ENCODE peak calls at places on chromosomes 12 and 14, in eight cellular contexts. One of them, this sample, is unnamed.

GRCh38 chr14:101113108-101113612 is 209.6 kb upstream of the RTL1 start:
- DNase-seq in CD8-positive, alpha-beta memory T cell: no peak
- DNase-seq in stimulated activated CD4-positive, alpha-beta T cell treated with anti-CD3 and anti-CD28 coated beads, Interleukin-12 subunit alpha, Interleukin-12 subunit beta, amount 100 ng/mL, for 48 hours: no peak
- DNase-seq in AG10803: no peak
- DNase-seq in adrenal gland: peak; percentile 5
- DNase-seq in fibroblast of mammary gland: no peak
- DNase-seq in activated CD4-positive, alpha-beta T cell treated with anti-CD3 and anti-CD28 coated beads for 1 hour: no peak
- DNase-seq in WTC11: no peak
- DNase-seq in this sample: no peak

GRCh38 chr12:30197392-30198047 is 413.8 kb upstream of the TMTC1 start:
- DNase-seq in CD8-positive, alpha-beta memory T cell: no peak
- DNase-seq in stimulated activated CD4-positive, alpha-beta T cell treated with anti-CD3 and anti-CD28 coated beads, Interleukin-12 subunit alpha, Interleukin-12 subunit beta, amount 100 ng/mL, for 48 hours: no peak
- DNase-seq in AG10803: no peak
- DNase-seq in adrenal gland: no peak
- DNase-seq in fibroblast of mammary gland: peak; percentile 44
- DNase-seq in activated CD4-positive, alpha-beta T cell treated with anti-CD3 and anti-CD28 coated beads for 1 hour: no peak
- DNase-seq in WTC11: no peak
- DNase-seq in this sample: no peak

GRCh38 chr14:93725002-93725582 is 63.2 kb downstream of the PRIMA1 start:
- DNase-seq in CD8-positive, alpha-beta memory T cell: no peak
- DNase-seq in stimulated activated CD4-positive, alpha-beta T cell treated with anti-CD3 and anti-CD28 coated beads, Interleukin-12 subunit alpha, Interleukin-12 subunit beta, amount 100 ng/mL, for 48 hours: no peak
- DNase-seq in AG10803: no peak
- DNase-seq in adrenal gland: no peak
- DNase-seq in fibroblast of mammary gland: no peak
- DNase-seq in activated CD4-positive, alpha-beta T cell treated with anti-CD3 and anti-CD28 coated beads for 1 hour: no peak
- DNase-seq in WTC11: no peak
- DNase-seq in this sample: no peak

GRCh38 chr14:59869381-59870255 is 958 bp downstream of the RTN1 start:
- DNase-seq in CD8-positive, alpha-beta memory T cell: no peak
- DNase-seq in stimulated activated CD4-positive, alpha-beta T cell treated with anti-CD3 and anti-CD28 coated beads, Interleukin-12 subunit alpha, Interleukin-12 subunit beta, amount 100 ng/mL, for 48 hours: no peak
- DNase-seq in AG10803: no peak
- DNase-seq in adrenal gland: no peak
- DNase-seq in fibroblast of mammary gland: no peak
- DNase-seq in activated CD4-positive, alpha-beta T cell treated with anti-CD3 and anti-CD28 coated beads for 1 hour: no peak
- DNase-seq in WTC11: peak; percentile 24
- DNase-seq in this sample: peak; percentile 40

GRCh38 chr14:72663956-72664650 is 229.8 kb downstream of the DPF3 start:
- DNase-seq in CD8-positive, alpha-beta memory T cell: no peak
- DNase-seq in stimulated activated CD4-positive, alpha-beta T cell treated with anti-CD3 and anti-CD28 coated beads, Interleukin-12 subunit alpha, Interleukin-12 subunit beta, amount 100 ng/mL, for 48 hours: no peak
- DNase-seq in AG10803: peak; percentile 36
- DNase-seq in adrenal gland: no peak
- DNase-seq in fibroblast of mammary gland: no peak
- DNase-seq in activated CD4-positive, alpha-beta T cell treated with anti-CD3 and anti-CD28 coated beads for 1 hour: no peak
- DNase-seq in WTC11: no peak
- DNase-seq in this sample: no peak

GRCh38 chr14:77249286-77249685 is 21.7 kb downstream of the NGB start:
- DNase-seq in CD8-positive, alpha-beta memory T cell: no peak
- DNase-seq in stimulated activated CD4-positive, alpha-beta T cell treated with anti-CD3 and anti-CD28 coated beads, Interleukin-12 subunit alpha, Interleukin-12 subunit beta, amount 100 ng/mL, for 48 hours: no peak
- DNase-seq in AG10803: no peak
- DNase-seq in adrenal gland: no peak
- DNase-seq in fibroblast of mammary gland: no peak
- DNase-seq in activated CD4-positive, alpha-beta T cell treated with anti-CD3 and anti-CD28 coated beads for 1 hour: no peak
- DNase-seq in WTC11: no peak
- DNase-seq in this sample: no peak

GRCh38 chr12:23083267-23083666 is 458.3 kb downstream of the ETNK1 start:
- DNase-seq in CD8-positive, alpha-beta memory T cell: no peak
- DNase-seq in stimulated activated CD4-positive, alpha-beta T cell treated with anti-CD3 and anti-CD28 coated beads, Interleukin-12 subunit alpha, Interleukin-12 subunit beta, amount 100 ng/mL, for 48 hours: no peak
- DNase-seq in AG10803: peak; percentile 16
- DNase-seq in adrenal gland: no peak
- DNase-seq in fibroblast of mammary gland: peak; percentile 98
- DNase-seq in activated CD4-positive, alpha-beta T cell treated with anti-CD3 and anti-CD28 coated beads for 1 hour: no peak
- DNase-seq in WTC11: no peak
- DNase-seq in this sample: no peak

GRCh38 chr14:89025581-89026236 is 201.3 kb downstream of the TTC8 start:
- DNase-seq in CD8-positive, alpha-beta memory T cell: no peak
- DNase-seq in stimulated activated CD4-positive, alpha-beta T cell treated with anti-CD3 and anti-CD28 coated beads, Interleukin-12 subunit alpha, Interleukin-12 subunit beta, amount 100 ng/mL, for 48 hours: no peak
- DNase-seq in AG10803: peak; percentile 97
- DNase-seq in adrenal gland: no peak
- DNase-seq in fibroblast of mammary gland: peak; percentile 97
- DNase-seq in activated CD4-positive, alpha-beta T cell treated with anti-CD3 and anti-CD28 coated beads for 1 hour: no peak
- DNase-seq in WTC11: no peak
- DNase-seq in this sample: no peak

GRCh38 chr14:64671591-64671990 is 32.6 kb upstream of the PLEKHG3 start:
- DNase-seq in CD8-positive, alpha-beta memory T cell: no peak
- DNase-seq in stimulated activated CD4-positive, alpha-beta T cell treated with anti-CD3 and anti-CD28 coated beads, Interleukin-12 subunit alpha, Interleukin-12 subunit beta, amount 100 ng/mL, for 48 hours: no peak
- DNase-seq in AG10803: peak; percentile 78
- DNase-seq in adrenal gland: no peak
- DNase-seq in fibroblast of mammary gland: peak; percentile 73
- DNase-seq in activated CD4-positive, alpha-beta T cell treated with anti-CD3 and anti-CD28 coated beads for 1 hour: no peak
- DNase-seq in WTC11: no peak
- DNase-seq in this sample: no peak

GRCh38 chr12:38456769-38457168 is 140.2 kb downstream of the ALG10B start:
- DNase-seq in CD8-positive, alpha-beta memory T cell: no peak
- DNase-seq in stimulated activated CD4-positive, alpha-beta T cell treated with anti-CD3 and anti-CD28 coated beads, Interleukin-12 subunit alpha, Interleukin-12 subunit beta, amount 100 ng/mL, for 48 hours: no peak
- DNase-seq in AG10803: no peak
- DNase-seq in adrenal gland: no peak
- DNase-seq in fibroblast of mammary gland: no peak
- DNase-seq in activated CD4-positive, alpha-beta T cell treated with anti-CD3 and anti-CD28 coated beads for 1 hour: no peak
- DNase-seq in WTC11: no peak
- DNase-seq in this sample: no peak

GRCh38 chr12:5794156-5794555 is 150.9 kb downstream of the ANO2 start:
- DNase-seq in CD8-positive, alpha-beta memory T cell: no peak
- DNase-seq in stimulated activated CD4-positive, alpha-beta T cell treated with anti-CD3 and anti-CD28 coated beads, Interleukin-12 subunit alpha, Interleukin-12 subunit beta, amount 100 ng/mL, for 48 hours: no peak
- DNase-seq in AG10803: peak; percentile 13
- DNase-seq in adrenal gland: no peak
- DNase-seq in fibroblast of mammary gland: no peak
- DNase-seq in activated CD4-positive, alpha-beta T cell treated with anti-CD3 and anti-CD28 coated beads for 1 hour: no peak
- DNase-seq in WTC11: no peak
- DNase-seq in this sample: no peak

GRCh38 chr12:54526800-54527630 is 22.4 kb upstream of the PDE1B start:
- DNase-seq in CD8-positive, alpha-beta memory T cell: no peak
- DNase-seq in stimulated activated CD4-positive, alpha-beta T cell treated with anti-CD3 and anti-CD28 coated beads, Interleukin-12 subunit alpha, Interleukin-12 subunit beta, amount 100 ng/mL, for 48 hours: no peak
- DNase-seq in AG10803: peak; percentile 14
- DNase-seq in adrenal gland: peak; percentile 31
- DNase-seq in fibroblast of mammary gland: peak; percentile 50
- DNase-seq in activated CD4-positive, alpha-beta T cell treated with anti-CD3 and anti-CD28 coated beads for 1 hour: no peak
- DNase-seq in WTC11: peak; percentile 92
- DNase-seq in this sample: peak; percentile 81

GRCh38 chr14:31166271-31166561 is 41.4 kb downstream of the HECTD1 start:
- DNase-seq in CD8-positive, alpha-beta memory T cell: no peak
- DNase-seq in stimulated activated CD4-positive, alpha-beta T cell treated with anti-CD3 and anti-CD28 coated beads, Interleukin-12 subunit alpha, Interleukin-12 subunit beta, amount 100 ng/mL, for 48 hours: no peak
- DNase-seq in AG10803: no peak
- DNase-seq in adrenal gland: no peak
- DNase-seq in fibroblast of mammary gland: no peak
- DNase-seq in activated CD4-positive, alpha-beta T cell treated with anti-CD3 and anti-CD28 coated beads for 1 hour: no peak
- DNase-seq in WTC11: no peak
- DNase-seq in this sample: no peak

GRCh38 chr12:12156835-12157234 is 86.1 kb downstream of the BCL2L14 start:
- DNase-seq in CD8-positive, alpha-beta memory T cell: no peak
- DNase-seq in stimulated activated CD4-positive, alpha-beta T cell treated with anti-CD3 and anti-CD28 coated beads, Interleukin-12 subunit alpha, Interleukin-12 subunit beta, amount 100 ng/mL, for 48 hours: no peak
- DNase-seq in AG10803: no peak
- DNase-seq in adrenal gland: no peak
- DNase-seq in fibroblast of mammary gland: no peak
- DNase-seq in activated CD4-positive, alpha-beta T cell treated with anti-CD3 and anti-CD28 coated beads for 1 hour: no peak
- DNase-seq in WTC11: no peak
- DNase-seq in this sample: no peak

GRCh38 chr14:74518221-74518620 is 24.7 kb downstream of the ISCA2 start:
- DNase-seq in CD8-positive, alpha-beta memory T cell: no peak
- DNase-seq in stimulated activated CD4-positive, alpha-beta T cell treated with anti-CD3 and anti-CD28 coated beads, Interleukin-12 subunit alpha, Interleukin-12 subunit beta, amount 100 ng/mL, for 48 hours: no peak
- DNase-seq in AG10803: no peak
- DNase-seq in adrenal gland: no peak
- DNase-seq in fibroblast of mammary gland: no peak
- DNase-seq in activated CD4-positive, alpha-beta T cell treated with anti-CD3 and anti-CD28 coated beads for 1 hour: no peak
- DNase-seq in WTC11: no peak
- DNase-seq in this sample: no peak

GRCh38 chr14:96156804-96157760 is 47.6 kb upstream of the BDKRB2 start:
- DNase-seq in CD8-positive, alpha-beta memory T cell: no peak
- DNase-seq in stimulated activated CD4-positive, alpha-beta T cell treated with anti-CD3 and anti-CD28 coated beads, Interleukin-12 subunit alpha, Interleukin-12 subunit beta, amount 100 ng/mL, for 48 hours: no peak
- DNase-seq in AG10803: no peak
- DNase-seq in adrenal gland: peak; percentile 6
- DNase-seq in fibroblast of mammary gland: no peak
- DNase-seq in activated CD4-positive, alpha-beta T cell treated with anti-CD3 and anti-CD28 coated beads for 1 hour: no peak
- DNase-seq in WTC11: no peak
- DNase-seq in this sample: no peak

GRCh38 chr12:93244514-93245077 is 133.1 kb upstream of the NUDT4 start:
- DNase-seq in CD8-positive, alpha-beta memory T cell: no peak
- DNase-seq in stimulated activated CD4-positive, alpha-beta T cell treated with anti-CD3 and anti-CD28 coated beads, Interleukin-12 subunit alpha, Interleukin-12 subunit beta, amount 100 ng/mL, for 48 hours: no peak
- DNase-seq in AG10803: no peak
- DNase-seq in adrenal gland: no peak
- DNase-seq in fibroblast of mammary gland: no peak
- DNase-seq in activated CD4-positive, alpha-beta T cell treated with anti-CD3 and anti-CD28 coated beads for 1 hour: no peak
- DNase-seq in WTC11: no peak
- DNase-seq in this sample: no peak

GRCh38 chr14:75155159-75155558 is 21.3 kb downstream of the TMED10 start:
- DNase-seq in CD8-positive, alpha-beta memory T cell: no peak
- DNase-seq in stimulated activated CD4-positive, alpha-beta T cell treated with anti-CD3 and anti-CD28 coated beads, Interleukin-12 subunit alpha, Interleukin-12 subunit beta, amount 100 ng/mL, for 48 hours: no peak
- DNase-seq in AG10803: no peak
- DNase-seq in adrenal gland: no peak
- DNase-seq in fibroblast of mammary gland: no peak
- DNase-seq in activated CD4-positive, alpha-beta T cell treated with anti-CD3 and anti-CD28 coated beads for 1 hour: no peak
- DNase-seq in WTC11: no peak
- DNase-seq in this sample: no peak

GRCh38 chr12:45170456-45171042 is 45.3 kb upstream of the ANO6 start:
- DNase-seq in CD8-positive, alpha-beta memory T cell: peak; percentile 59
- DNase-seq in stimulated activated CD4-positive, alpha-beta T cell treated with anti-CD3 and anti-CD28 coated beads, Interleukin-12 subunit alpha, Interleukin-12 subunit beta, amount 100 ng/mL, for 48 hours: peak; percentile 66
- DNase-seq in AG10803: peak; percentile 75
- DNase-seq in adrenal gland: peak; percentile 94
- DNase-seq in fibroblast of mammary gland: peak; percentile 79
- DNase-seq in activated CD4-positive, alpha-beta T cell treated with anti-CD3 and anti-CD28 coated beads for 1 hour: peak; percentile 64
- DNase-seq in WTC11: peak; percentile 91
- DNase-seq in this sample: peak; percentile 89

GRCh38 chr14:41597647-41598046 is 9.0 kb upstream of the LRFN5 start:
- DNase-seq in CD8-positive, alpha-beta memory T cell: no peak
- DNase-seq in stimulated activated CD4-positive, alpha-beta T cell treated with anti-CD3 and anti-CD28 coated beads, Interleukin-12 subunit alpha, Interleukin-12 subunit beta, amount 100 ng/mL, for 48 hours: no peak
- DNase-seq in AG10803: no peak
- DNase-seq in adrenal gland: no peak
- DNase-seq in fibroblast of mammary gland: no peak
- DNase-seq in activated CD4-positive, alpha-beta T cell treated with anti-CD3 and anti-CD28 coated beads for 1 hour: no peak
- DNase-seq in WTC11: peak; percentile 61
- DNase-seq in this sample: no peak

GRCh38 chr12:132178801-132179401 is 34.6 kb downstream of the NOC4L start:
- DNase-seq in CD8-positive, alpha-beta memory T cell: no peak
- DNase-seq in stimulated activated CD4-positive, alpha-beta T cell treated with anti-CD3 and anti-CD28 coated beads, Interleukin-12 subunit alpha, Interleukin-12 subunit beta, amount 100 ng/mL, for 48 hours: no peak
- DNase-seq in AG10803: no peak
- DNase-seq in adrenal gland: no peak
- DNase-seq in fibroblast of mammary gland: no peak
- DNase-seq in activated CD4-positive, alpha-beta T cell treated with anti-CD3 and anti-CD28 coated beads for 1 hour: no peak
- DNase-seq in WTC11: peak; percentile 58
- DNase-seq in this sample: no peak

GRCh38 chr12:116053479-116054195 is 223.9 kb downstream of the MED13L start:
- DNase-seq in CD8-positive, alpha-beta memory T cell: no peak
- DNase-seq in stimulated activated CD4-positive, alpha-beta T cell treated with anti-CD3 and anti-CD28 coated beads, Interleukin-12 subunit alpha, Interleukin-12 subunit beta, amount 100 ng/mL, for 48 hours: no peak
- DNase-seq in AG10803: peak; percentile 93
- DNase-seq in adrenal gland: peak; percentile 66
- DNase-seq in fibroblast of mammary gland: peak; percentile 94
- DNase-seq in activated CD4-positive, alpha-beta T cell treated with anti-CD3 and anti-CD28 coated beads for 1 hour: no peak
- DNase-seq in WTC11: no peak
- DNase-seq in this sample: no peak

GRCh38 chr12:81976661-81977060 is 217.5 kb upstream of the PPFIA2 start:
- DNase-seq in CD8-positive, alpha-beta memory T cell: no peak
- DNase-seq in stimulated activated CD4-positive, alpha-beta T cell treated with anti-CD3 and anti-CD28 coated beads, Interleukin-12 subunit alpha, Interleukin-12 subunit beta, amount 100 ng/mL, for 48 hours: no peak
- DNase-seq in AG10803: no peak
- DNase-seq in adrenal gland: no peak
- DNase-seq in fibroblast of mammary gland: no peak
- DNase-seq in activated CD4-positive, alpha-beta T cell treated with anti-CD3 and anti-CD28 coated beads for 1 hour: no peak
- DNase-seq in WTC11: no peak
- DNase-seq in this sample: no peak

GRCh38 chr12:130162267-130162666 is at the start of gene FZD10:
- DNase-seq in CD8-positive, alpha-beta memory T cell: no peak
- DNase-seq in stimulated activated CD4-positive, alpha-beta T cell treated with anti-CD3 and anti-CD28 coated beads, Interleukin-12 subunit alpha, Interleukin-12 subunit beta, amount 100 ng/mL, for 48 hours: no peak
- DNase-seq in AG10803: peak; percentile 2
- DNase-seq in adrenal gland: no peak
- DNase-seq in fibroblast of mammary gland: peak; percentile 6
- DNase-seq in activated CD4-positive, alpha-beta T cell treated with anti-CD3 and anti-CD28 coated beads for 1 hour: no peak
- DNase-seq in WTC11: peak; percentile 71
- DNase-seq in this sample: peak; percentile 94

GRCh38 chr14:59360923-59361794 is 104.0 kb downstream of the GPR135 start:
- DNase-seq in CD8-positive, alpha-beta memory T cell: no peak
- DNase-seq in stimulated activated CD4-positive, alpha-beta T cell treated with anti-CD3 and anti-CD28 coated beads, Interleukin-12 subunit alpha, Interleukin-12 subunit beta, amount 100 ng/mL, for 48 hours: no peak
- DNase-seq in AG10803: peak; percentile 43
- DNase-seq in adrenal gland: peak; percentile 79
- DNase-seq in fibroblast of mammary gland: peak; percentile 92
- DNase-seq in activated CD4-positive, alpha-beta T cell treated with anti-CD3 and anti-CD28 coated beads for 1 hour: no peak
- DNase-seq in WTC11: no peak
- DNase-seq in this sample: no peak

GRCh38 chr12:45928309-45928708 is 62.1 kb downstream of the SCAF11 start:
- DNase-seq in CD8-positive, alpha-beta memory T cell: no peak
- DNase-seq in stimulated activated CD4-positive, alpha-beta T cell treated with anti-CD3 and anti-CD28 coated beads, Interleukin-12 subunit alpha, Interleukin-12 subunit beta, amount 100 ng/mL, for 48 hours: no peak
- DNase-seq in AG10803: no peak
- DNase-seq in adrenal gland: no peak
- DNase-seq in fibroblast of mammary gland: no peak
- DNase-seq in activated CD4-positive, alpha-beta T cell treated with anti-CD3 and anti-CD28 coated beads for 1 hour: no peak
- DNase-seq in WTC11: no peak
- DNase-seq in this sample: no peak

GRCh38 chr12:52636189-52636588 is 15.8 kb downstream of the KRT2 start:
- DNase-seq in CD8-positive, alpha-beta memory T cell: no peak
- DNase-seq in stimulated activated CD4-positive, alpha-beta T cell treated with anti-CD3 and anti-CD28 coated beads, Interleukin-12 subunit alpha, Interleukin-12 subunit beta, amount 100 ng/mL, for 48 hours: no peak
- DNase-seq in AG10803: no peak
- DNase-seq in adrenal gland: peak; percentile 3
- DNase-seq in fibroblast of mammary gland: no peak
- DNase-seq in activated CD4-positive, alpha-beta T cell treated with anti-CD3 and anti-CD28 coated beads for 1 hour: peak; percentile 4
- DNase-seq in WTC11: no peak
- DNase-seq in this sample: no peak